ENCODE peak calls at places on chromosomes 12 and 14, in four cellular contexts. Y is CD4-positive, alpha-beta T cell; J is A673; N is right cardiac atrium. M is an unnamed sample.

GRCh38 chr12:19239616-19240234 is 110.2 kb downstream of the PLEKHA5 start:
- DNase-seq in Y (no peak), J (peak; percentile 19), N (no peak), M (no peak)

GRCh38 chr14:103066399-103066798 is 9.1 kb upstream of the CDC42BPB start:
- DNase-seq in Y (no peak), J (no peak), N (peak; percentile 67), M (no peak)

GRCh38 chr12:76201758-76202157 is 117.3 kb upstream of the NAP1L1 start:
- DNase-seq in Y (no peak), J (no peak), N (no peak), M (no peak)

GRCh38 chr14:101104485-101104884 is 201.0 kb upstream of the RTL1 start:
- DNase-seq in Y (no peak), J (no peak), N (no peak), M (no peak)

GRCh38 chr12:128853321-128854197 is at the start of gene GLT1D1:
- DNase-seq in Y (no peak), J (no peak), N (no peak), M (peak; percentile 44)

GRCh38 chr12:95446511-95446910 is 27.4 kb upstream of the METAP2 start:
- DNase-seq in Y (no peak), J (no peak), N (peak; percentile 81), M (no peak)

GRCh38 chr12:3097186-3097804 is 20.1 kb downstream of the TSPAN9 start:
- DNase-seq in Y (no peak), J (no peak), N (peak; percentile 91), M (no peak)

GRCh38 chr14:75499084-75499875 is 23.0 kb upstream of the BATF start:
- DNase-seq in Y (no peak), J (no peak), N (no peak), M (no peak)

M was measured in B cell.